ENCODE peak calls at places on chromosomes 16 and 17, in seven cellular contexts. K is esophagus squamous epithelium; N is upper lobe of right lung; M is natural killer cell treated with Interleukin-12 subunit alpha and Interleukin-12 subunit beta and Interleukin-15 and Interleukin-18, amount 100 ng/mL, for 72 hours; Q is Right ventricle myocardium inferior; R is kidney tubule cell; O is iris pigment epithelial cell. Y is an unnamed sample.

GRCh38 chr16:17246974-17247718 is 223.6 kb downstream of the XYLT1 start:
- DNase-seq in K (no peak), N (no peak), M (no peak), Q (no peak), R (no peak), O (no peak), Y (no peak)

GRCh38 chr17:38705803-38706624 is 941 bp downstream of the MLLT6 start:
- DNase-seq in K (no peak), N (peak; percentile 76), M (no peak), Q (peak; percentile 84), R (peak; percentile 52), O (no peak), Y (peak; percentile 32)

GRCh38 chr16:28182183-28182582 is 29.6 kb downstream of the XPO6 start:
- DNase-seq in K (no peak), N (no peak), M (no peak), Q (no peak), R (peak; percentile 65), O (no peak), Y (no peak)

GRCh38 chr17:57356722-57357391 is 100.5 kb downstream of the MSI2 start:
- DNase-seq in K (no peak), N (no peak), M (no peak), Q (no peak), R (peak; percentile 31), O (peak; percentile 33), Y (no peak)

GRCh38 chr16:87464691-87465300 is 28.0 kb downstream of the ZCCHC14 start:
- DNase-seq in K (no peak), N (peak; percentile 83), M (peak; percentile 49), Q (peak; percentile 82), R (peak; percentile 90), O (peak; percentile 92), Y (no peak)

GRCh38 chr17:77700165-77700881 is 258.2 kb upstream of the TNRC6C start:
- DNase-seq in K (no peak), N (no peak), M (peak; percentile 52), Q (no peak), R (no peak), O (no peak), Y (no peak)

GRCh38 chr17:48952904-48953303 is 8.3 kb upstream of the SNF8 start:
- DNase-seq in K (no peak), N (no peak), M (no peak), Q (no peak), R (no peak), O (no peak), Y (no peak)

GRCh38 chr16:2003827-2004641 is 5.6 kb downstream of the ZNF598 start:
- DNase-seq in K (peak; percentile 49), N (peak; percentile 95), M (peak; percentile 82), Q (peak; percentile 95), R (peak; percentile 89), O (peak; percentile 79), Y (peak; percentile 94)

GRCh38 chr16:75044800-75045361 is 46.1 kb downstream of the ZNRF1 start:
- DNase-seq in K (no peak), N (peak; percentile 69), M (no peak), Q (no peak), R (no peak), O (peak; percentile 59), Y (no peak)

GRCh38 chr16:3256146-3256875 is at the start of gene MEFV:
- DNase-seq in K (no peak), N (no peak), M (no peak), Q (no peak), R (peak; percentile 32), O (peak; percentile 58), Y (no peak)

GRCh38 chr16:24178496-24178895 is 77.6 kb upstream of the CACNG3 start:
- DNase-seq in K (no peak), N (no peak), M (no peak), Q (no peak), R (no peak), O (no peak), Y (no peak)

GRCh38 chr16:14401839-14402115 is 228.3 kb downstream of the PARN start:
- DNase-seq in K (no peak), N (no peak), M (peak; percentile 26), Q (no peak), R (no peak), O (peak; percentile 47), Y (no peak)

GRCh38 chr17:16287563-16288027 is 65.7 kb downstream of the CENPV start:
- DNase-seq in K (no peak), N (no peak), M (no peak), Q (no peak), R (peak; percentile 30), O (peak; percentile 87), Y (no peak)

GRCh38 chr17:8124350-8125195 is 667 bp upstream of the HES7 start:
- DNase-seq in K (no peak), N (no peak), M (no peak), Q (no peak), R (peak; percentile 17), O (peak; percentile 47), Y (peak; percentile 50)

GRCh38 chr16:19935696-19936095 is 51.0 kb upstream of the GPRC5B start:
- DNase-seq in K (no peak), N (no peak), M (no peak), Q (no peak), R (no peak), O (no peak), Y (peak; percentile 33)

GRCh38 chr17:67434061-67434525 is 57.0 kb downstream of the PITPNC1 start:
- DNase-seq in K (no peak), N (peak; percentile 76), M (peak; percentile 88), Q (no peak), R (no peak), O (no peak), Y (no peak)

GRCh38 chr16:5010576-5011329 is 23.0 kb downstream of the NAGPA start:
- DNase-seq in K (no peak), N (no peak), M (peak; percentile 55), Q (no peak), R (no peak), O (no peak), Y (no peak)

GRCh38 chr16:50595854-50596253 is 47.7 kb downstream of the NKD1 start:
- DNase-seq in K (no peak), N (no peak), M (no peak), Q (peak; percentile 48), R (no peak), O (no peak), Y (no peak)

GRCh38 chr17:66268247-66268927 is 34.0 kb upstream of the PRKCA start:
- DNase-seq in K (no peak), N (no peak), M (no peak), Q (no peak), R (peak; percentile 75), O (peak; percentile 84), Y (no peak)

GRCh38 chr17:67137860-67138259 is 93.5 kb downstream of the CACNG1 start:
- DNase-seq in K (no peak), N (no peak), M (no peak), Q (no peak), R (no peak), O (no peak), Y (no peak)

GRCh38 chr17:80212962-80213650 is 7.0 kb downstream of the SGSH start:
- DNase-seq in K (no peak), N (peak; percentile 88), M (no peak), Q (peak; percentile 81), R (no peak), O (no peak), Y (no peak)

GRCh38 chr17:40034426-40035161 is 19.4 kb downstream of the CSF3 start:
- DNase-seq in K (no peak), N (no peak), M (no peak), Q (no peak), R (no peak), O (no peak), Y (no peak)

GRCh38 chr17:9255838-9256237 is 234.5 kb downstream of the NTN1 start:
- DNase-seq in K (no peak), N (no peak), M (no peak), Q (no peak), R (peak; percentile 17), O (no peak), Y (no peak)

GRCh38 chr16:67504190-67505021 is 21.1 kb upstream of the AGRP start:
- DNase-seq in K (no peak), N (peak; percentile 75), M (peak; percentile 81), Q (peak; percentile 79), R (peak; percentile 51), O (no peak), Y (no peak)

GRCh38 chr17:37610971-37611370 is 1.8 kb upstream of the SYNRG start:
- DNase-seq in K (no peak), N (no peak), M (no peak), Q (no peak), R (no peak), O (no peak), Y (no peak)

GRCh38 chr16:57041182-57042156 is 50.9 kb upstream of the CPNE2 start:
- DNase-seq in K (no peak), N (no peak), M (peak; percentile 78), Q (no peak), R (peak; percentile 59), O (peak; percentile 12), Y (no peak)

GRCh38 chr17:19753049-19753444 is 4.9 kb upstream of the ALDH3A1 start:
- DNase-seq in K (no peak), N (peak; percentile 91), M (no peak), Q (peak; percentile 80), R (peak; percentile 95), O (peak; percentile 67), Y (peak; percentile 74)

GRCh38 chr17:22569459-22570143 is 877.3 kb downstream of the KCNJ18 start:
- DNase-seq in K (no peak), N (no peak), M (no peak), Q (peak; percentile 60), R (no peak), O (no peak), Y (no peak)

GRCh38 chr16:528111-529011 is 849 bp downstream of the CAPN15 start:
- DNase-seq in K (no peak), N (no peak), M (peak; percentile 66), Q (no peak), R (peak; percentile 79), O (peak; percentile 73), Y (peak; percentile 23)

GRCh38 chr17:59914274-59914854 is 21.4 kb downstream of the RPS6KB1 start:
- DNase-seq in K (no peak), N (no peak), M (no peak), Q (no peak), R (peak; percentile 47), O (peak; percentile 30), Y (peak; percentile 29)